ENCODE peak calls at places on chromosome 2, in ten cellular contexts. One of them, this sample, is unnamed.

GRCh38 chr2:201969938-201970785 is 63.5 kb upstream of the FZD7 start:
- DNase-seq in RWPE2: no peak
- DNase-seq in neural progenitor cell: no peak
- DNase-seq in A673: no peak
- DNase-seq in A549: no peak
- DNase-seq in endothelial cell: no peak
- DNase-seq in dorsolateral prefrontal cortex: no peak
- DNase-seq in endothelial cell of umbilical vein: no peak
- DNase-seq in coronary artery: no peak
- DNase-seq in HCT116: no peak
- DNase-seq in this sample: no peak

GRCh38 chr2:40244251-40245010 is 207.5 kb downstream of the SLC8A1 start:
- DNase-seq in RWPE2: no peak
- DNase-seq in neural progenitor cell: peak; percentile 84
- DNase-seq in A673: peak; percentile 53
- DNase-seq in A549: peak; percentile 57
- DNase-seq in endothelial cell: peak; percentile 53
- DNase-seq in dorsolateral prefrontal cortex: no peak
- DNase-seq in endothelial cell of umbilical vein: peak; percentile 71
- DNase-seq in coronary artery: no peak
- DNase-seq in HCT116: peak; percentile 33
- DNase-seq in this sample: peak; percentile 15

GRCh38 chr2:234773764-234774409 is 177.9 kb upstream of the SH3BP4 start:
- DNase-seq in RWPE2: no peak
- DNase-seq in neural progenitor cell: no peak
- DNase-seq in A673: no peak
- DNase-seq in A549: no peak
- DNase-seq in endothelial cell: no peak
- DNase-seq in dorsolateral prefrontal cortex: no peak
- DNase-seq in endothelial cell of umbilical vein: no peak
- DNase-seq in coronary artery: no peak
- DNase-seq in HCT116: no peak
- DNase-seq in this sample: no peak

GRCh38 chr2:109523121-109523520 is 90.6 kb downstream of the SEPTIN10 start:
- DNase-seq in RWPE2: peak; percentile 26
- DNase-seq in neural progenitor cell: no peak
- DNase-seq in A673: no peak
- DNase-seq in A549: no peak
- DNase-seq in endothelial cell: no peak
- DNase-seq in dorsolateral prefrontal cortex: no peak
- DNase-seq in endothelial cell of umbilical vein: no peak
- DNase-seq in coronary artery: no peak
- DNase-seq in HCT116: no peak
- DNase-seq in this sample: no peak

GRCh38 chr2:108858894-108859293 is 72.3 kb downstream of the CCDC138 start:
- DNase-seq in RWPE2: no peak
- DNase-seq in neural progenitor cell: no peak
- DNase-seq in A673: no peak
- DNase-seq in A549: no peak
- DNase-seq in endothelial cell: no peak
- DNase-seq in dorsolateral prefrontal cortex: no peak
- DNase-seq in endothelial cell of umbilical vein: no peak
- DNase-seq in coronary artery: no peak
- DNase-seq in HCT116: no peak
- DNase-seq in this sample: no peak

GRCh38 chr2:235765181-235765820 is 271.5 kb downstream of the AGAP1 start:
- DNase-seq in RWPE2: no peak
- DNase-seq in neural progenitor cell: no peak
- DNase-seq in A673: no peak
- DNase-seq in A549: peak; percentile 60
- DNase-seq in endothelial cell: no peak
- DNase-seq in dorsolateral prefrontal cortex: no peak
- DNase-seq in endothelial cell of umbilical vein: no peak
- DNase-seq in coronary artery: no peak
- DNase-seq in HCT116: peak; percentile 55
- DNase-seq in this sample: no peak

GRCh38 chr2:98932164-98932563 is 3.9 kb downstream of the CRACDL start:
- DNase-seq in RWPE2: no peak
- DNase-seq in neural progenitor cell: no peak
- DNase-seq in A673: no peak
- DNase-seq in A549: no peak
- DNase-seq in endothelial cell: no peak
- DNase-seq in dorsolateral prefrontal cortex: no peak
- DNase-seq in endothelial cell of umbilical vein: no peak
- DNase-seq in coronary artery: no peak
- DNase-seq in HCT116: no peak
- DNase-seq in this sample: no peak

GRCh38 chr2:138486347-138487198 is 15.0 kb upstream of the SPOPL start:
- DNase-seq in RWPE2: no peak
- DNase-seq in neural progenitor cell: no peak
- DNase-seq in A673: no peak
- DNase-seq in A549: no peak
- DNase-seq in endothelial cell: no peak
- DNase-seq in dorsolateral prefrontal cortex: no peak
- DNase-seq in endothelial cell of umbilical vein: no peak
- DNase-seq in coronary artery: no peak
- DNase-seq in HCT116: no peak
- DNase-seq in this sample: no peak

GRCh38 chr2:224286923-224287322 is 115.0 kb downstream of the FAM124B start:
- DNase-seq in RWPE2: no peak
- DNase-seq in neural progenitor cell: peak; percentile 13
- DNase-seq in A673: peak; percentile 80
- DNase-seq in A549: peak; percentile 12
- DNase-seq in endothelial cell: no peak
- DNase-seq in dorsolateral prefrontal cortex: no peak
- DNase-seq in endothelial cell of umbilical vein: no peak
- DNase-seq in coronary artery: no peak
- DNase-seq in HCT116: no peak
- DNase-seq in this sample: no peak

GRCh38 chr2:223459328-223459939 is 142.7 kb downstream of the SCG2 start:
- DNase-seq in RWPE2: no peak
- DNase-seq in neural progenitor cell: peak; percentile 36
- DNase-seq in A673: peak; percentile 59
- DNase-seq in A549: peak; percentile 22
- DNase-seq in endothelial cell: no peak
- DNase-seq in dorsolateral prefrontal cortex: no peak
- DNase-seq in endothelial cell of umbilical vein: peak; percentile 26
- DNase-seq in coronary artery: no peak
- DNase-seq in HCT116: peak; percentile 27
- DNase-seq in this sample: no peak

GRCh38 chr2:155099784-155100183 is 401.3 kb downstream of the KCNJ3 start:
- DNase-seq in RWPE2: peak; percentile 42
- DNase-seq in neural progenitor cell: no peak
- DNase-seq in A673: no peak
- DNase-seq in A549: peak; percentile 29
- DNase-seq in endothelial cell: no peak
- DNase-seq in dorsolateral prefrontal cortex: no peak
- DNase-seq in endothelial cell of umbilical vein: peak; percentile 14
- DNase-seq in coronary artery: no peak
- DNase-seq in HCT116: peak; percentile 68
- DNase-seq in this sample: no peak

GRCh38 chr2:134625311-134625710 is 93.5 kb downstream of the TMEM163 start:
- DNase-seq in RWPE2: no peak
- DNase-seq in neural progenitor cell: no peak
- DNase-seq in A673: no peak
- DNase-seq in A549: no peak
- DNase-seq in endothelial cell: no peak
- DNase-seq in dorsolateral prefrontal cortex: no peak
- DNase-seq in endothelial cell of umbilical vein: no peak
- DNase-seq in coronary artery: no peak
- DNase-seq in HCT116: no peak
- DNase-seq in this sample: no peak

DNA sequence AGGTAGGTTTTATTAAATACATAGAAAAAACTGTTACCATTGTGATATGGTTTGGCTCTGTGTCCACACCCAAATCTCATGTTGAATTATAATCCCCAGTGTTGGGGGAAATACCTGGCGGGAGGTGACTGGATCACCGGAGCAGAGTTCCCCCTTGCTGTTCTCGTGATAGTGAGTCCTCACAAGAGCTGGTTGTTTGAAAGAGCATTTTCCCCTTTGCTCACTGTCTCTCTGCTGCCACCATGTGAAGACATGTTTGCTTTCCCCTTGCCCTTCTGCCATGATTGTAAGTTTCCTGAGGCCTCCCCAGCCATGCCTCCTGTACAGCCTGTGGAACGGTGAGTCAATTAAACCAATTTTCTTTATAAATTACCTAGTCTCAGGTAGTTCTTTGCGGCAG is 352.7 kb upstream of the SLC39A10 start:
- DNase-seq in RWPE2: no peak
- DNase-seq in neural progenitor cell: peak; percentile 48
- DNase-seq in A673: peak; percentile 56
- DNase-seq in A549: peak; percentile 49
- DNase-seq in endothelial cell: peak; percentile 7
- DNase-seq in dorsolateral prefrontal cortex: no peak
- DNase-seq in endothelial cell of umbilical vein: peak; percentile 6
- DNase-seq in coronary artery: no peak
- DNase-seq in HCT116: peak; percentile 19
- DNase-seq in this sample: no peak
- TF ChIP-seq CTCF in RWPE2: peak; percentile 45
- TF ChIP-seq CTCF in neural progenitor cell: peak; percentile 48
- TF ChIP-seq CTCF in A673: peak; percentile 62
- TF ChIP-seq CTCF in A549: peak; percentile 11
- TF ChIP-seq CTCF in endothelial cell: no peak
- TF ChIP-seq CTCF in dorsolateral prefrontal cortex: no peak
- TF ChIP-seq CTCF in endothelial cell of umbilical vein: no peak
- TF ChIP-seq CTCF in coronary artery: no peak
- TF ChIP-seq CTCF in HCT116: peak; percentile 18
- TF ChIP-seq CTCF in this sample: no peak

DNA sequence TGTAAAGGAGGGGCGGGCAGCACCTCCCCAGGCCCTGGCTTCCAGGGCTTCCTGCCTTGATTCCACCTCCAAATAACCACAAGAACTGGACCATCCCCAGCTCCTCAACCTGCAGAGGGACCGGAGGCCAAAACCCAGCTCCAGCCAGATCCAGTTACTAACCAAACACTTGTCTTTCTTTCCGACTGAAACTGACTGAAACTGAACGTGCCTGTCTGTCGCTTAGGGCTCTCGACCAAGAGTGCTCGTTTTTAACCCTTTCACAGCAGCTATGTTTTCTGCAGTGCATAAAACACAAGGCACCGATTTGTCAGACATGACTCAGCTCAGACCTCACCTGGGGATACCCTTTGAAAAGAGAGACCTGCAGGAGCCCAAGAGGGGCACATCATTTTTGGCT is 249.9 kb upstream of the SIX2 start:
- DNase-seq in RWPE2: no peak
- DNase-seq in neural progenitor cell: no peak
- DNase-seq in A673: no peak
- DNase-seq in A549: no peak
- DNase-seq in endothelial cell: no peak
- DNase-seq in dorsolateral prefrontal cortex: no peak
- DNase-seq in endothelial cell of umbilical vein: no peak
- DNase-seq in coronary artery: no peak
- DNase-seq in HCT116: no peak
- DNase-seq in this sample: no peak
- TF ChIP-seq CTCF in RWPE2: no peak
- TF ChIP-seq CTCF in neural progenitor cell: no peak
- TF ChIP-seq CTCF in A673: no peak
- TF ChIP-seq CTCF in A549: no peak
- TF ChIP-seq CTCF in endothelial cell: no peak
- TF ChIP-seq CTCF in dorsolateral prefrontal cortex: no peak
- TF ChIP-seq CTCF in endothelial cell of umbilical vein: no peak
- TF ChIP-seq CTCF in coronary artery: no peak
- TF ChIP-seq CTCF in HCT116: no peak
- TF ChIP-seq CTCF in this sample: no peak

GRCh38 chr2:178478442-178479274 is at the start of gene FKBP7:
- DNase-seq in RWPE2: peak; percentile 70
- DNase-seq in neural progenitor cell: peak; percentile 94
- DNase-seq in A673: peak; percentile 94
- DNase-seq in A549: peak; percentile 84
- DNase-seq in endothelial cell: peak; percentile 85
- DNase-seq in dorsolateral prefrontal cortex: peak; percentile 92
- DNase-seq in endothelial cell of umbilical vein: peak; percentile 85
- DNase-seq in coronary artery: peak; percentile 91
- DNase-seq in HCT116: peak; percentile 60
- DNase-seq in this sample: peak; percentile 64
- TF ChIP-seq CTCF in RWPE2: peak; percentile 89
- TF ChIP-seq CTCF in neural progenitor cell: peak; percentile 66
- TF ChIP-seq CTCF in A673: peak; percentile 84
- TF ChIP-seq CTCF in A549: peak; percentile 58
- TF ChIP-seq CTCF in endothelial cell: no peak
- TF ChIP-seq CTCF in dorsolateral prefrontal cortex: peak; percentile 29
- TF ChIP-seq CTCF in endothelial cell of umbilical vein: peak; percentile 68
- TF ChIP-seq CTCF in coronary artery: peak; percentile 28
- TF ChIP-seq CTCF in HCT116: peak; percentile 77
- TF ChIP-seq CTCF in this sample: peak; percentile 65

DNA sequence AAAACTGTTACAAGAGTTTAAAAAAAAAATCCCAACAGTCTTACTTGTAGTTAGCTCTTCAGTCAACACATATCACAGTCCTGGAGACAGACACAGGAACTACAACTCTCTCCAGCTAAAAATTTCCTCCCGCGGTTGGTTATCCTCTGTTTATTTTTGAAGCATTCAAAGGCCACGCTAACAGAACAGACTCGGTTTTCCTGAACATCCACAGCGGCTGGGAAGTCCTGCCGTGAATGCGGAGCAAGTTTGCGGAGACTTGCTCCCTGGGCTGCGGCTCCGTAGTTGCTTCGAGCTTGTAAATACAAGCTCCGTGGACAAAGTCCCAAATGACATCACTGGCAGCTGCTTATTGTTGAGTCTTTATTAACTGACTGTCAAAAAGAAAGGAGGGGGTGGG is at the start of gene NCKAP5:
- DNase-seq in RWPE2: no peak
- DNase-seq in neural progenitor cell: peak; percentile 57
- DNase-seq in A673: peak; percentile 82
- DNase-seq in A549: peak; percentile 42
- DNase-seq in endothelial cell: no peak
- DNase-seq in dorsolateral prefrontal cortex: peak; percentile 7
- DNase-seq in endothelial cell of umbilical vein: peak; percentile 61
- DNase-seq in coronary artery: no peak
- DNase-seq in HCT116: no peak
- DNase-seq in this sample: no peak
- TF ChIP-seq CTCF in RWPE2: no peak
- TF ChIP-seq CTCF in neural progenitor cell: no peak
- TF ChIP-seq CTCF in A673: no peak
- TF ChIP-seq CTCF in A549: no peak
- TF ChIP-seq CTCF in endothelial cell: no peak
- TF ChIP-seq CTCF in dorsolateral prefrontal cortex: no peak
- TF ChIP-seq CTCF in endothelial cell of umbilical vein: no peak
- TF ChIP-seq CTCF in coronary artery: no peak
- TF ChIP-seq CTCF in HCT116: no peak
- TF ChIP-seq CTCF in this sample: peak; percentile 15